ENCODE peak calls at places on chromosome 6, in six cellular contexts. J is caudate nucleus; S is left ventricle myocardium inferior; X is NCI-H774; M is gastrocnemius medialis; Y is naive thymus-derived CD8-positive, alpha-beta T cell. E is an unnamed sample.

GRCh38 chr6:118645395-118645794 is 6.0 kb downstream of the CEP85L start:
- DNase-seq in J (no peak), S (no peak), X (no peak), M (peak), Y (no peak), E (peak)

GRCh38 chr6:85404497-85405174 is 45.2 kb upstream of the NT5E start:
- DNase-seq in J (no peak), S (no peak), X (no peak), M (no peak), Y (no peak), E (no peak)

GRCh38 chr6:5334341-5334740 is 73.0 kb downstream of the FARS2 start:
- DNase-seq in J (no peak), S (no peak), X (peak), M (no peak), Y (no peak), E (no peak)

GRCh38 chr6:2085657-2086056 is 159.7 kb downstream of the GMDS start:
- DNase-seq in J (no peak), S (no peak), X (no peak), M (no peak), Y (no peak), E (no peak)

GRCh38 chr6:72533601-72534000 is 88.3 kb upstream of the KCNQ5 start:
- DNase-seq in J (no peak), S (no peak), X (no peak), M (no peak), Y (no peak), E (no peak)

GRCh38 chr6:116764961-116765841 is at the start of gene FAM162B:
- DNase-seq in J (no peak), S (peak), X (peak), M (no peak), Y (no peak), E (peak)

GRCh38 chr6:155959898-155960297 is 504.3 kb upstream of the NOX3 start:
- DNase-seq in J (no peak), S (no peak), X (peak), M (no peak), Y (no peak), E (no peak)

GRCh38 chr6:75084872-75085381 is 120.9 kb downstream of the COL12A1 start:
- DNase-seq in J (peak), S (no peak), X (peak), M (no peak), Y (no peak), E (no peak)

GRCh38 chr6:27810768-27811298 is 101.4 kb downstream of the OR2B2 start:
- DNase-seq in J (no peak), S (no peak), X (no peak), M (no peak), Y (no peak), E (no peak)

GRCh38 chr6:150314230-150315188 is 54.3 kb upstream of the IYD start:
- DNase-seq in J (no peak), S (no peak), X (no peak), M (no peak), Y (no peak), E (no peak)

GRCh38 chr6:89209457-89209856 is 7.7 kb downstream of the GABRR1 start:
- DNase-seq in J (no peak), S (no peak), X (no peak), M (no peak), Y (no peak), E (no peak)